ENCODE peak calls at places on chromosomes 5 and 9, in five cellular contexts. Y, G, U, X and J are unnamed samples.
A peak's percentile ranks its signal among the peaks of the same experiment; 100 is the strongest.

GRCh38 chr5:98108497-98108896 is 665.0 kb upstream of the RGMB start:
- DNase-seq in X (peak; percentile 100), Y (no peak), U (peak; percentile 96), G (no peak), J (peak; percentile 81)

GRCh38 chr5:34452170-34452828 is 203.8 kb upstream of the RAI14 start:
- DNase-seq in Y (no peak), G (no peak), X (peak; percentile 24), U (peak; percentile 6), J (peak; percentile 9)

GRCh38 chr9:36504154-36504550 is 68.5 kb upstream of the MELK start:
- DNase-seq in U (no peak), Y (no peak), X (no peak), G (no peak), J (no peak)

GRCh38 chr5:180988592-180988991 is at the start of gene BTNL3:
- DNase-seq in Y (no peak), G (no peak), X (no peak), U (no peak), J (no peak)

GRCh38 chr5:38329132-38329715 is 70.9 kb downstream of the EGFLAM start:
- DNase-seq in X (peak; percentile 65), G (no peak), Y (no peak), U (peak; percentile 14), J (no peak)

GRCh38 chr5:44997506-44997905 is 188.8 kb downstream of the MRPS30 start:
- DNase-seq in U (no peak), Y (no peak), X (no peak), G (no peak), J (no peak)

GRCh38 chr5:128353416-128354107 is 184.5 kb downstream of the FBN2 start:
- DNase-seq in Y (no peak), U (no peak), G (no peak), X (no peak), J (peak; percentile 6)

GRCh38 chr5:172561151-172561550 is 79.9 kb upstream of the NEURL1B start:
- DNase-seq in U (peak; percentile 23), G (no peak), Y (no peak), X (no peak), J (no peak)

GRCh38 chr5:134519989-134520388 is 5.5 kb upstream of the JADE2 start:
- DNase-seq in Y (no peak), G (no peak), U (no peak), X (no peak), J (no peak)

GRCh38 chr5:140104100-140104499 is 9.8 kb upstream of the PURA start:
- DNase-seq in G (no peak), U (no peak), X (no peak), Y (no peak), J (no peak)

GRCh38 chr5:151147033-151147432 is 10.5 kb downstream of the ANXA6 start:
- DNase-seq in U (no peak), Y (no peak), X (no peak), G (no peak), J (no peak)

GRCh38 chr9:134981829-134982228 is 64.1 kb upstream of the FCN1 start:
- DNase-seq in U (no peak), X (no peak), G (no peak), Y (no peak), J (no peak)

GRCh38 chr9:107188376-107188775 is 94.7 kb upstream of the RAD23B start:
- DNase-seq in X (no peak), U (no peak), G (no peak), Y (no peak), J (no peak)

GRCh38 chr5:31640024-31640423 is 1.1 kb downstream of the PDZD2 start:
- DNase-seq in G (no peak), U (no peak), Y (no peak), X (no peak), J (no peak)

GRCh38 chr5:74112372-74112875 is 486.4 kb downstream of the ARHGEF28 start:
- DNase-seq in Y (no peak), U (no peak), X (no peak), G (no peak), J (no peak)

GRCh38 chr5:96896285-96896711 is 20.0 kb downstream of the ERAP2 start:
- DNase-seq in G (no peak), X (no peak), Y (no peak), U (no peak), J (no peak)

GRCh38 chr5:173733831-173734491 is 117.5 kb upstream of the BOD1 start:
- DNase-seq in Y (no peak), G (no peak), U (no peak), X (no peak), J (no peak)

GRCh38 chr5:66459728-66460127 is 136.5 kb upstream of the MAST4 start:
- DNase-seq in Y (no peak), X (no peak), G (no peak), U (no peak), J (no peak)

GRCh38 chr5:114658179-114658578 is 296.3 kb downstream of the KCNN2 start:
- DNase-seq in Y (no peak), G (no peak), U (no peak), X (no peak), J (no peak)

GRCh38 chr9:69376651-69377050 is 51.6 kb downstream of the ENTREP1 start:
- DNase-seq in X (no peak), G (no peak), Y (no peak), U (peak; percentile 81), J (peak; percentile 48)

GRCh38 chr5:91020065-91020800 is 362.9 kb downstream of the ARRDC3 start:
- DNase-seq in U (peak; percentile 17), X (no peak), Y (no peak), G (no peak), J (no peak)